ENCODE peak calls at places on chromosomes 13 and 19, in seven cellular contexts. K, M, N, F, Z, V and I are unnamed samples.
A peak's percentile ranks its signal among the peaks of the same experiment; 100 is the strongest.

GRCh38 chr19:17441241-17442135 is 7.0 kb downstream of the TMEM221 start:
- DNase-seq in K (no peak), M (peak; percentile 6), N (no peak), F (peak; percentile 3), Z (no peak), V (no peak), I (no peak)

GRCh38 chr13:98372886-98373285 is 195.8 kb upstream of the RNF113B start:
- DNase-seq in K (no peak), M (no peak), N (no peak), F (no peak), Z (no peak), V (no peak), I (no peak)

GRCh38 chr13:110790371-110790770 is 76.9 kb downstream of the ING1 start:
- DNase-seq in K (no peak), M (no peak), N (no peak), F (no peak), Z (no peak), V (no peak), I (no peak)

GRCh38 chr19:30046522-30046921 is 104.5 kb downstream of the URI1 start:
- DNase-seq in K (peak; percentile 33), M (peak; percentile 86), N (no peak), F (peak; percentile 57), Z (no peak), V (no peak), I (no peak)

GRCh38 chr19:42122691-42123607 is 9.3 kb downstream of the POU2F2 start:
- DNase-seq in K (no peak), M (no peak), N (no peak), F (no peak), Z (no peak), V (peak; percentile 87), I (no peak)

GRCh38 chr19:27736225-27736624 is 1476.7 kb downstream of the UQCRFS1 start:
- DNase-seq in K (no peak), M (no peak), N (peak; percentile 8), F (no peak), Z (no peak), V (no peak), I (no peak)

GRCh38 chr19:1945899-1946298 is 4.9 kb downstream of the CSNK1G2 start:
- DNase-seq in K (no peak), M (no peak), N (no peak), F (no peak), Z (peak; percentile 81), V (peak; percentile 38), I (no peak)

GRCh38 chr19:3163230-3163886 is 15.2 kb upstream of the S1PR4 start:
- DNase-seq in K (peak; percentile 50), M (peak; percentile 54), N (peak; percentile 84), F (peak; percentile 2), Z (peak; percentile 77), V (peak; percentile 75), I (peak; percentile 49)

GRCh38 chr13:100382787-100383186 is 205.8 kb downstream of the GGACT start:
- DNase-seq in K (no peak), M (no peak), N (no peak), F (no peak), Z (no peak), V (no peak), I (no peak)

GRCh38 chr13:23833733-23834611 is 55.2 kb downstream of the MIPEP start:
- DNase-seq in K (no peak), M (no peak), N (no peak), F (no peak), Z (no peak), V (no peak), I (no peak)

GRCh38 chr19:40801449-40802299 is 2.7 kb downstream of the EGLN2 start:
- DNase-seq in K (no peak), M (no peak), N (no peak), F (no peak), Z (no peak), V (no peak), I (no peak)

GRCh38 chr13:111211789-111212516 is 96.8 kb downstream of the ARHGEF7 start:
- DNase-seq in K (no peak), M (no peak), N (no peak), F (no peak), Z (no peak), V (no peak), I (no peak)

GRCh38 chr19:33214621-33215020 is 11.0 kb downstream of the SLC7A10 start:
- DNase-seq in K (no peak), M (no peak), N (no peak), F (no peak), Z (peak; percentile 63), V (no peak), I (no peak)

GRCh38 chr13:101838305-101838835 is 385.9 kb downstream of the ITGBL1 start:
- DNase-seq in K (no peak), M (no peak), N (no peak), F (no peak), Z (no peak), V (no peak), I (no peak)

GRCh38 chr19:20925481-20925880 is 2.4 kb downstream of the ZNF85 start:
- DNase-seq in K (no peak), M (no peak), N (no peak), F (no peak), Z (no peak), V (no peak), I (no peak)

GRCh38 chr13:45374917-45375316 is 33.9 kb upstream of the TPT1 start:
- DNase-seq in K (no peak), M (no peak), N (no peak), F (no peak), Z (no peak), V (no peak), I (no peak)

GRCh38 chr13:28488376-28489005 is 6.4 kb downstream of the FLT1 start:
- DNase-seq in K (no peak), M (no peak), N (no peak), F (no peak), Z (no peak), V (no peak), I (no peak)

GRCh38 chr19:5086232-5086631 is 117.3 kb downstream of the KDM4B start:
- DNase-seq in K (no peak), M (no peak), N (no peak), F (no peak), Z (no peak), V (no peak), I (no peak)

GRCh38 chr19:47609885-47610545 is 1.1 kb downstream of the BICRA start:
- DNase-seq in K (no peak), M (no peak), N (peak; percentile 69), F (peak; percentile 60), Z (peak; percentile 74), V (peak; percentile 57), I (no peak)

GRCh38 chr13:105972306-105972721 is 563.1 kb downstream of the EFNB2 start:
- DNase-seq in K (no peak), M (no peak), N (no peak), F (no peak), Z (no peak), V (no peak), I (no peak)

GRCh38 chr13:27171244-27171829 is at the start of gene USP12:
- DNase-seq in K (no peak), M (no peak), N (peak; percentile 64), F (no peak), Z (peak; percentile 77), V (peak; percentile 42), I (peak; percentile 37)

GRCh38 chr13:39818953-39819352 is 163.5 kb downstream of the COG6 start:
- DNase-seq in K (no peak), M (no peak), N (no peak), F (no peak), Z (no peak), V (no peak), I (no peak)

GRCh38 chr19:54206030-54206830 is 5.6 kb downstream of the RPS9 start:
- DNase-seq in K (no peak), M (no peak), N (peak; percentile 60), F (no peak), Z (no peak), V (peak; percentile 17), I (no peak)

GRCh38 chr13:34719060-34719875 is 222.8 kb upstream of the NBEA start:
- DNase-seq in K (no peak), M (no peak), N (no peak), F (no peak), Z (no peak), V (no peak), I (no peak)

GRCh38 chr13:97743946-97744345 is 209.5 kb upstream of the IPO5 start:
- DNase-seq in K (no peak), M (no peak), N (no peak), F (no peak), Z (no peak), V (no peak), I (no peak)